ENCODE peak calls at places on chromosomes 13 and 19, in ten cellular contexts. S is WTC11, Q is A549, G is K562, L is NB4, H is HCT116, A is H1, W is endothelial cell of umbilical vein, O is GM12878, T is HepG2. N is an unnamed sample.

GRCh38 chr19:51250786-51251452 is at the start of gene SIGLECL1:
- DNase-seq in Q (no peak), G (no peak), T (no peak), S (peak; percentile 18), H (no peak), A (no peak), W (no peak), O (no peak), L (no peak), N (no peak)

GRCh38 chr19:11475861-11476260 is 5.0 kb downstream of the ELAVL3 start:
- DNase-seq in W (no peak), T (no peak), S (no peak), L (no peak), G (no peak), H (no peak), A (no peak), Q (no peak), O (no peak), N (no peak)

GRCh38 chr13:105969761-105970160 is 565.7 kb downstream of the EFNB2 start:
- DNase-seq in A (no peak), S (no peak), Q (no peak), H (peak; percentile 38), T (no peak), L (no peak), W (no peak), G (no peak), O (no peak), N (no peak)

GRCh38 chr13:25286969-25287961 is at the start of gene MTMR6:
- DNase-seq in Q (peak; percentile 68), S (peak; percentile 91), A (peak; percentile 99), H (peak; percentile 51), T (peak; percentile 73), L (peak; percentile 98), W (peak; percentile 95), O (peak; percentile 80), G (peak; percentile 86), N (peak; percentile 95)

GRCh38 chr13:74134777-74135305 is 637 bp upstream of the KLF12 start:
- DNase-seq in L (no peak), O (no peak), W (no peak), S (peak; percentile 32), A (peak; percentile 80), H (no peak), Q (peak; percentile 31), T (no peak), G (peak; percentile 11), N (peak; percentile 84)

GRCh38 chr13:111114362-111115050 is 604 bp upstream of the ARHGEF7 start:
- DNase-seq in L (no peak), W (peak; percentile 32), G (no peak), T (no peak), Q (no peak), S (peak; percentile 44), A (no peak), H (no peak), O (no peak), N (peak; percentile 77)

GRCh38 chr19:2048959-2049740 is 1.9 kb downstream of the MKNK2 start:
- DNase-seq in T (no peak), Q (no peak), L (no peak), A (no peak), O (no peak), H (no peak), G (no peak), W (no peak), S (no peak), N (no peak)

GRCh38 chr19:33405491-33406461 is 32.3 kb downstream of the CEBPG start:
- DNase-seq in G (no peak), W (no peak), O (no peak), L (no peak), H (no peak), Q (no peak), T (no peak), S (no peak), A (no peak), N (peak; percentile 27)

GRCh38 chr19:10769533-10770491 is 51.9 kb downstream of the DNM2 start:
- DNase-seq in O (no peak), T (peak; percentile 76), W (peak; percentile 53), S (no peak), Q (no peak), H (no peak), L (peak; percentile 37), A (no peak), G (peak; percentile 56), N (peak; percentile 80)

GRCh38 chr13:32917504-32917903 is 98.7 kb upstream of the KL start:
- DNase-seq in G (no peak), T (no peak), O (peak; percentile 33), L (no peak), Q (no peak), A (no peak), W (peak; percentile 59), S (no peak), H (no peak), N (no peak)

GRCh38 chr13:21897140-21897539 is 226.3 kb downstream of the FGF9 start:
- DNase-seq in T (no peak), W (no peak), O (no peak), S (no peak), A (no peak), G (no peak), H (no peak), L (no peak), Q (no peak), N (no peak)

DNA sequence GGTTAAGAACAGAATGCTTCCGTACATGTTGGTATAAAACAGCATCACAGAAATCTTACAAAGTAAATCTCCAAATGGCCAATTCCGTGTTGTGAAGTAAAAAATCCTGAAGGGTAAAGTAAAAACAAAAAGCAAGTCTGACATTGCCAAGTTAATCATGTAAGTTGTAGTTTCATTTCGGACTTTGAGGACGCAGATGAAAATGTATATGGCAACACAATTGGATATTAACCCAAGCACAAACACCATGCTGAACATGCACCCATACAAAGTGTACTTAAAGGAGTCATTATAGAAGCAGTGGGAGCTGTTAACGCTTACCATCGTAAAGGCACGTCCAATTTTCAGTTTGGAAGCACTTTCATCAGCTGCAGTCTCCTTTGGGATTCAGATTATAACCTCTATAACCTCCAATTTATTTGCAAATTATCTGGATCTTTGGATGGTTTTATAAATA is 785 bp downstream of the LPAR6 start:
- DNase-seq in O (no peak), S (no peak), Q (no peak), G (no peak), L (peak; percentile 18), A (no peak), T (no peak), W (peak; percentile 64), H (no peak), N (no peak)
- TF ChIP-seq MAX in O (no peak), S (no peak), Q (no peak), G (no peak), L (no peak), A (no peak), T (no peak), W (no peak), H (no peak), N (no peak)

GRCh38 chr19:32387701-32388392 is 17.7 kb upstream of the DPY19L3 start:
- DNase-seq in S (no peak), A (no peak), O (no peak), W (no peak), H (no peak), G (no peak), T (no peak), L (peak; percentile 1), Q (no peak), N (no peak)
- TF ChIP-seq MAX in S (no peak), A (no peak), O (no peak), W (no peak), H (no peak), G (no peak), T (no peak), L (peak; percentile 23), Q (no peak), N (peak; percentile 62)

GRCh38 chr19:3683405-3683865 is 16.8 kb downstream of the PIP5K1C start:
- DNase-seq in Q (no peak), H (no peak), L (no peak), T (no peak), O (no peak), A (no peak), W (peak; percentile 92), S (peak; percentile 67), G (peak; percentile 70), N (no peak)

GRCh38 chr19:3683866-3684816 is 16.1 kb downstream of the PIP5K1C start:
- DNase-seq in S (no peak), G (peak; percentile 86), O (no peak), Q (no peak), L (peak; percentile 47), H (no peak), T (no peak), A (no peak), W (no peak), N (no peak)

GRCh38 chr19:3682286-3682685 is 18.0 kb downstream of the PIP5K1C start:
- DNase-seq in L (no peak), A (no peak), Q (no peak), H (no peak), W (no peak), S (no peak), O (no peak), G (no peak), T (no peak), N (no peak)

GRCh38 chr19:3680939-3681338 is 19.3 kb downstream of the PIP5K1C start:
- DNase-seq in S (no peak), O (no peak), T (no peak), A (no peak), Q (no peak), W (no peak), H (no peak), L (no peak), G (no peak), N (no peak)

DNA sequence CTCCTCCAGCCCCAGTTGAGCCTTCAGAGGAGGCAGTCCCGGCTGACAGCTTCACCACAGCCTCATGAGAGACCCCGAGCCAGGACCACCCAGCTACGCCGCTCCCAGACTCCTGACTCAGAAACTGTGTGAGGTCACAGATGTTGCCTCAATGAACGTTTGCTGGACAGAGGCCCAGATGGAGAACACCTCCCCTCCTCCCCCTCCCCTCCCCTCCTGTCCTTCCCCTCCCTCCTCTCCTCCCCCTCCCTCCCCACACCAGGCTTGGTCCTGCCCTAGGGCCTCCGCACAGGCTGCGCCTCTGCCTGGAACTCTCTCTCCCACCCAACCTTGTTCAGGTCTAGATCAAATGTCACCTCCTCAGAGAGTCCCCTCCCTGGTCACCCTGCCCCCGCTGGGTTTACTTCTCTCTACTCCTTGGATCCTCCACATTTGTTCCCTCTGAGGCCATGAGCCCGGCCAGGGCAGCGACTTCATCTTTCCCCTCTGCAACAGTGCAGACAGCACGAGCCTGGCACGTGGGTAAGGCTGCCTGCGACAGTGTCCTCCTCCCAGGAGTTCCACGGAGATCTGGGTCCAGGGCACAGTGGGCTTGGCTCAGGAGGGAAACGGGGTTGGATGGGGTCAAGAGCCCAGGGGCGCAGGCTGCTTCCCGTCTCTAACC is 17.4 kb downstream of the PIP5K1C start:
- DNase-seq in O (no peak), W (peak; percentile 27), S (no peak), T (no peak), H (no peak), A (no peak), Q (no peak), G (peak; percentile 72), L (no peak), N (peak; percentile 79)
- TF ChIP-seq MAX in O (no peak), W (peak; percentile 41), S (no peak), T (no peak), H (no peak), A (no peak), Q (no peak), G (no peak), L (no peak), N (no peak)

DNA sequence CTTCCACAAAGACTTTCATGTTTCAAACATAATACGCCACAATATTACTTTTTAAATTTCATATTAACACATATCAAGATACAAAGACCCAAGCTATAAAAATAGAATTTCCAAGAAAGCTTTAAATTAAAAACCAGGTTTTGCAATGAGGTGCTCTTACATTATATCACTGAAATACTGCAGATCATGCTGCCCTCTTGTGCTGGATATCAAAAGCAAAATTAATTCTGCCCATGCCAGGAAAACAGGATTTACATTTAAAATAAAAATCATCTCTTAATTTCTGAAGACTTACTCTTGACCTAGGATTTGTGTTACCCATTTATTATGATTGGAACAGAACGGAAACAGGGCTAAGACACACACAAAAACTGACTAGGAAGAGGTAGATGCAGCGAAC is 145.0 kb downstream of the ABCC4 start:
- DNase-seq in A (no peak), T (peak; percentile 6), L (peak; percentile 6), S (no peak), W (peak; percentile 50), H (no peak), O (no peak), G (no peak), Q (no peak), N (peak; percentile 16)
- TF ChIP-seq MAX in A (no peak), T (no peak), L (no peak), S (no peak), W (no peak), H (no peak), O (no peak), G (no peak), Q (no peak), N (no peak)

N was measured in SK-N-SH.